ENCODE peak calls at places on chromosomes 16 and 17, in seven cellular contexts. P is heart right ventricle, J is fibroblast of lung, S is MM.1S, K is RWPE1, X is upper lobe of right lung, M is IMR-90. O is an unnamed sample.
A peak's percentile ranks its signal among the peaks of the same experiment; 100 is the strongest.

GRCh38 chr17:42655528-42655927 is 3.6 kb upstream of the TUBG2 start:
- DNase-seq in S (no peak), X (no peak), K (no peak), M (peak; percentile 93), P (no peak), J (peak; percentile 88), O (no peak)

GRCh38 chr17:66191607-66192377 is at the start of gene CEP112:
- DNase-seq in X (peak; percentile 89), M (peak; percentile 53), K (peak; percentile 61), J (peak; percentile 72), P (peak; percentile 84), S (peak; percentile 90), O (peak; percentile 77)

GRCh38 chr17:17384291-17384615 is 81.1 kb downstream of the NT5M start:
- DNase-seq in S (no peak), K (no peak), P (no peak), J (no peak), M (no peak), X (no peak), O (no peak)

GRCh38 chr16:56311208-56312027 is 113.9 kb downstream of the AMFR start:
- DNase-seq in S (no peak), P (no peak), K (no peak), M (no peak), J (no peak), X (no peak), O (no peak)

GRCh38 chr17:63578027-63578768 is 22.5 kb upstream of the TACO1 start:
- DNase-seq in K (no peak), S (no peak), X (no peak), J (no peak), M (no peak), P (no peak), O (no peak)

GRCh38 chr17:781920-782731 is at the start of the genes GLOD4 and MRM3:
- DNase-seq in M (peak; percentile 85), J (peak; percentile 81), K (peak; percentile 90), P (peak; percentile 94), S (peak; percentile 88), X (peak; percentile 97), O (peak; percentile 93)

GRCh38 chr17:10547351-10547750 is 2.1 kb downstream of the MYH2 start:
- DNase-seq in J (no peak), M (no peak), P (no peak), S (no peak), K (no peak), X (no peak), O (no peak)

GRCh38 chr17:66605561-66605960 is 229.4 kb upstream of the CACNG5 start:
- DNase-seq in P (no peak), K (no peak), J (no peak), M (no peak), X (no peak), S (no peak), O (no peak)

GRCh38 chr16:66844342-66845079 is at the start of gene CA7:
- DNase-seq in X (no peak), J (no peak), M (no peak), P (no peak), S (no peak), K (no peak), O (no peak)

GRCh38 chr17:7258731-7259554 is 3.3 kb downstream of the CLDN7 start:
- DNase-seq in J (peak; percentile 34), X (peak; percentile 84), S (no peak), P (no peak), K (peak; percentile 39), M (peak; percentile 27), O (peak; percentile 86)

GRCh38 chr17:28188841-28189263 is 130.1 kb upstream of the TMEM97 start:
- DNase-seq in P (no peak), J (peak; percentile 33), X (no peak), S (no peak), M (peak; percentile 78), K (peak; percentile 11), O (no peak)

GRCh38 chr16:49019081-49019633 is 262.5 kb downstream of the CBLN1 start:
- DNase-seq in K (no peak), S (no peak), J (peak; percentile 73), X (no peak), M (peak; percentile 27), P (no peak), O (no peak)

GRCh38 chr16:530111-530817 is 2.8 kb downstream of the CAPN15 start:
- DNase-seq in X (no peak), M (no peak), P (no peak), J (no peak), K (no peak), S (no peak), O (no peak)

GRCh38 chr17:49882434-49882833 is 34.6 kb upstream of the TAC4 start:
- DNase-seq in J (no peak), P (no peak), M (no peak), X (no peak), K (no peak), S (no peak), O (no peak)

GRCh38 chr16:81873843-81874752 is 95.0 kb downstream of the PLCG2 start:
- DNase-seq in X (peak; percentile 73), P (peak; percentile 35), M (peak; percentile 24), S (peak; percentile 59), K (peak; percentile 73), J (peak; percentile 20), O (peak; percentile 51)

GRCh38 chr17:68595496-68595895 is 5.7 kb downstream of the FAM20A start:
- DNase-seq in K (no peak), S (no peak), P (no peak), X (no peak), J (no peak), M (no peak), O (no peak)

DNA sequence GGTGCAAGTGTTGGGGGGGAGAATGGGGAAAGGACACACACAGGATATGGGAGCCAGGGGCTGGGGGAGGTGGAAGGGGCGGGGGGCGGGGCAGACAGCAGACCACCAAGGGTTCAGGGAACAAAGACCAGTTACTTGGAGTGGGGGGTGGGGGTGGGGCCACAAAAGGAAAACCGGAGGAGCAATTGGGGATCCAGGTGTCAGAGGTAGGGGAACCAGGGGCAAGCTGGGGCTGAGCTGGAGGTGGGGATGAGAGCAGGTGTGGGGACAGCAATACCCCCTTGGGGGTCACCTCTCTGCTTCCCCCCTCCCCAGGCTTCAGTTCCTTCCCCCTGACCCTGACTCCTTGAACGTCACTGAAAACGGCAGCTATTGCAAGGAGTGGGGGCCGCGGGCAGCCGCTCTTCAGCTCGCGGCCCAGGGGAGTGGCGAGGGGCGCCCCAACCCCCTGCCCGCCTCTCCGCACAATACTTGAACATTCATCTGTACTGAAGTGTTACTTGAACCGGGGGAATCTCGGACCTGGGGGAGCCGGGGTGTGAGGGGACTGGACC is 1.3 kb upstream of the ORAI3 start:
- DNase-seq in K (no peak), J (no peak), M (no peak), S (no peak), P (no peak), X (no peak), O (no peak)
- H3K27ac ChIP-seq in K (peak overlapping the region; percentile 98), J (peak overlapping the region; percentile 82), M (no peak overlapping the region), S (no peak overlapping the region), P (peak overlapping the region; percentile 98), X (peak overlapping the region; percentile 85), O (no peak overlapping the region)

DNA sequence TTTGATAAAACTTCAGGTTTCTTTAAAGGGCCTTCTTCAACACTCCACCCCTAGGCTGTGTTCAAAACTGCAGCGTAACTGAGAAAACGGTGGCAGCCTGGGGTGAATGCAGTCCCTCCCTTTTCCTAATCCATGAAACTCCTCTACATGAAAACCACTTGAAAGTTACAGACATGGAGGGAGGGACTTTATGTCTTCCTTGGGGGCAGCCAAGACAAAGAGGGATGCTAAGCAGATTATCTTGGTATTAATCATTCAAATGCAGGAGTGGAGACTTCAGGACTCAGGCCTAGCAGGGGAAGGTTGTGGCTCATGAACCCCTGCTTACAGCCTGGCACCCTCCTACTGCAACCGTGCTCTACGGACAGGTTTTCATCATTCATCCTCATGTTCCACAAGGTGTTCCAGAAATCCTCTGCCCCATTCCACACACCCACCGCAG is 46.8 kb downstream of the RNF112 start:
- DNase-seq in X (no peak), K (no peak), M (no peak), J (no peak), S (no peak), P (no peak), O (no peak)
- TF ChIP-seq CTCF in X (no peak), K (no peak), M (no peak), J (no peak), S (no peak), P (no peak), O (no peak)

GRCh38 chr16:75420987-75421819 is 12.1 kb downstream of the CFDP1 start:
- DNase-seq in X (peak; percentile 87), P (peak; percentile 82), M (peak; percentile 45), K (no peak), S (no peak), J (peak; percentile 39), O (peak; percentile 83)

GRCh38 chr16:75421820-75422126 is 11.5 kb downstream of the CFDP1 start:
- DNase-seq in J (no peak), P (no peak), K (no peak), M (no peak), S (no peak), X (no peak), O (no peak)

GRCh38 chr16:75429621-75430403 is 3.5 kb downstream of the CFDP1 start:
- DNase-seq in K (no peak), P (no peak), M (no peak), J (no peak), S (no peak), X (no peak), O (no peak)

DNA sequence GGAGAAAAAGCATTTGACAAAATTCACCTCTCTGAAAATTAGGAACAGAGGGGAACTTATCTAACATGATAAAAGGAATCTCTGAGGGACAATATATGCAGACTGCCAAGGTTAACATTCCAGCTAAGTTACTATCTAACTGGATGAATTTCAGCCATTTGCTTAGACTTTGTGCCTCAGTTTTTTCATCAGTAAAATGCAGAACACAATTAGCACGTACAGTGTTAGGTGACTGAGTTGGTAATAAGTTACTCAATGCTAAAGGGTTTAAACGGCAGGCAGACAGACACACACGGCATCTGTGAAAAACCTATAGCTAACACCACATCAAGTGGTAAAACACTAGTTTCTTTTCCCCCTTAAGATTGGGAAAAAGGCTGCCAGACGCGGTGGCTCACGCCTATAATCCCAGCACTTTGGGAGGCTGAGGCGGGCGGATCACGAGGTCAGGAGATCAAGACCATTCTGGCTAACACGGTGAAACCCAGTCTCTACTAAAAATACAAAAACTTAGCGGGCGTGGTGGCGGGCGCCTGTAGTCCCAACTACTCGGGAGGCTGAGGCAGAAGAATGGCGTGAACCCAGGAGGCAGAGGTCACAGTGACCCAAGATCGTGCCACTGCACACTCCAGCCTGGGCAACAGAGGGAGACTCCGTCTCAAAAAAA is 9.1 kb downstream of the CFDP1 start:
- DNase-seq in P (no peak), J (peak; percentile 18), M (no peak), S (no peak), X (no peak), K (no peak), O (no peak)
- H3K27ac ChIP-seq in P (no peak overlapping the region), J (no peak overlapping the region), M (no peak overlapping the region), S (no peak overlapping the region), X (no peak overlapping the region), K (no peak overlapping the region), O (no peak overlapping the region)

DNA sequence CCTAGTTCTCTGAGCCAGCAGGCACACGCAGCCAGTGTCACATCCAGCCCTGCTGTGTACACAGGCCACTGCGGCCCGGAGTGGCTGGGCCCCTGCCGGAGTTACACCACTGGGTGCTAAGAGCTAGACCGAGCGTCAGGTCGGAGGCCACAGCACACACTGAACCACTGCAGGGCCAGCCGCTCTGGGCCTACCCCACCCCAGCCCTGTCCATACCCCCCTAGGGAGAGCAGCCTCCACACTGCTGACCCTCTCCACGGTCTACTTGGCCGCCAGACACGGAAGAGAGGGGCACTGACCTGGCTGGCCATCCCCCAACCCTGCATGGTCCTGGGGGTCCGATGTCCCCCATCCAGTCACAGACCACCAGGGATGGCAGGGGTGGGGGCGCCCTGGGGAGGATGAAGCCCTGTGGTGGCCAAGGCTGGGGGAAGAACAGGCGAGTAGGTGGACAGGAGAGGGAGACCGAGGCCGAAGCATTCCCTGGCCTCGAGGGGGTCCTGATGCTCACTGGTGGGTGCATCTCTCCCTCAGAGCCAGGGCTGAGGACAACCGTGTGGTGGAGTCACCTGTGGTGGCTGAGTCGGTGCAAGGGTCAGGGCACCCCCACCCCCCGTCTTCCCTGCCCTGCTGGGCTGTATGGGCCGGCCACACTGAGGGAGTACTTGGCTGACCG is 34.9 kb upstream of the ZC3H18 start:
- DNase-seq in M (no peak), S (no peak), X (no peak), K (no peak), J (no peak), P (no peak), O (no peak)
- TF ChIP-seq CTCF in M (no peak), S (no peak), X (no peak), K (no peak), J (no peak), P (no peak), O (no peak)